ENCODE peak calls at places on chromosomes 2 and 18, in nine cellular contexts. Y, B, H, E, R, N, D, G and V are unnamed samples.

GRCh38 chr2:127569274-127570065 is 34.0 kb downstream of the MYO7B start:
- DNase-seq in Y (no peak), B (peak), H (no peak), E (no peak), R (no peak), N (no peak), D (no peak), G (no peak), V (no peak)

GRCh38 chr18:24518596-24518995 is 58.2 kb downstream of the HRH4 start:
- DNase-seq in Y (no peak), B (no peak), H (no peak), E (no peak), R (no peak), N (no peak), D (no peak), G (no peak), V (no peak)

GRCh38 chr2:23503682-23504081 is 118.7 kb downstream of the KLHL29 start:
- DNase-seq in Y (no peak), B (no peak), H (no peak), E (no peak), R (no peak), N (no peak), D (no peak), G (no peak), V (no peak)

GRCh38 chr2:88451647-88452150 is 794 bp downstream of the FOXI3 start:
- DNase-seq in Y (no peak), B (no peak), H (no peak), E (no peak), R (no peak), N (no peak), D (no peak), G (no peak), V (no peak)

GRCh38 chr2:62398295-62398855 is 107.6 kb downstream of the TMEM17 start:
- DNase-seq in Y (no peak), B (no peak), H (no peak), E (no peak), R (no peak), N (no peak), D (no peak), G (no peak), V (no peak)

GRCh38 chr18:80183273-80184050 is 63.9 kb downstream of the PARD6G start:
- DNase-seq in Y (no peak), B (no peak), H (no peak), E (no peak), R (no peak), N (no peak), D (no peak), G (no peak), V (no peak)

GRCh38 chr2:8119782-8120551 is 561.9 kb upstream of the ID2 start:
- DNase-seq in Y (no peak), B (no peak), H (no peak), E (no peak), R (no peak), N (peak), D (no peak), G (no peak), V (no peak)

GRCh38 chr2:72946466-72946865 is 29.1 kb downstream of the EMX1 start:
- DNase-seq in Y (no peak), B (no peak), H (no peak), E (no peak), R (no peak), N (no peak), D (no peak), G (no peak), V (no peak)

GRCh38 chr18:50091495-50092249 is 103.3 kb downstream of the MYO5B start:
- DNase-seq in Y (no peak), B (no peak), H (no peak), E (no peak), R (no peak), N (no peak), D (no peak), G (no peak), V (no peak)

GRCh38 chr2:235091421-235091820 is 139.6 kb downstream of the SH3BP4 start:
- DNase-seq in Y (no peak), B (no peak), H (no peak), E (no peak), R (no peak), N (no peak), D (no peak), G (no peak), V (no peak)

GRCh38 chr2:120743657-120744056 is 8.0 kb downstream of the GLI2 start:
- DNase-seq in Y (no peak), B (no peak), H (peak), E (no peak), R (no peak), N (no peak), D (no peak), G (no peak), V (no peak)

DNA sequence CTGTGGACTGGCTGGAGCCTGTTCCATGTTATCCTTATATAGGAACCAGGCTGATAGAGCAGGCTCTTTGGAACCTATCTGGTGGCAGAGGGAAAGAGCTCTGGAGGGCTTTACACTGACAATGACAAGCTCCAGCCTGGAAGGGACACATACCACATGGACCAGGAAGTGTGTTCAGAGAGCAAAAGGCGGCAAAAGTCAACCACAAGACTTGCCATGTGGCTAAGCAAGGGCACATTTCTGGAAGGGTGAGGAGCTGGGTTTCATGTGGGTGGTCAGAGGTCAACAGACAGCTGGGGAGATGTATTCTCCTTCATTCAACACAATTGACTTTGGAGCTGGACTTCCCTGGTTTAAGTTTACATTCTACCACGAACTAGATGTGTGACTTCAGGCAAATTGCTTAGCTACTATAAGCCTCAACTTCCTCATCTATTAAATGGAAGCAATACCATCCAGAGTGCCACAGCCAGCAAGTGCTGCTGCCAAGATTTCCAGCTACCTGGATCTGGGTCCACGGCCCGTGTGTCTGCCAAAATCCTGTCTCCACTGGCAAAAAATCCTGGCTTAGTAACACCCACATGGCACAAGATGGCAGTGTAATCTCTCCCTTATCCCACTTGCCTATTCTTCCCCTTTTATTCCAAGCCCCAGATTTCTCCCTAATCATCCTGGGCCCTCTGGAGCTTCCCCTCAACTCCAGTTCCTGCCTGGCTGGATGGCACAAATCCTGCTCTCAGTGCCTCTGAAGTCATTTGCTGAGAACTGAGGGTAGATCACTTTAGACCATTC is 325.3 kb downstream of the DYSF start:
- DNase-seq in Y (no peak), B (no peak), H (no peak), E (no peak), R (no peak), N (no peak), D (no peak), G (peak), V (no peak)
- TF ChIP-seq CTCF in Y (no peak), B (peak), H (no peak), E (no peak), R (no peak), N (no peak), D (no peak), G (peak), V (no peak)

GRCh38 chr2:216992056-216992455 is 132.2 kb upstream of the TNP1 start:
- DNase-seq in Y (no peak), B (no peak), H (no peak), E (no peak), R (no peak), N (no peak), D (no peak), G (peak), V (no peak)

GRCh38 chr2:216991563-216991962 is 131.7 kb upstream of the TNP1 start:
- DNase-seq in Y (no peak), B (no peak), H (no peak), E (no peak), R (no peak), N (no peak), D (no peak), G (peak), V (no peak)

GRCh38 chr2:216985658-216986141 is 125.8 kb upstream of the TNP1 start:
- DNase-seq in Y (no peak), B (no peak), H (no peak), E (no peak), R (no peak), N (no peak), D (no peak), G (no peak), V (no peak)

GRCh38 chr2:216987176-216987809 is 127.4 kb upstream of the TNP1 start:
- DNase-seq in Y (no peak), B (no peak), H (no peak), E (no peak), R (no peak), N (no peak), D (no peak), G (no peak), V (no peak)

GRCh38 chr2:216989335-216990129 is 129.7 kb upstream of the TNP1 start:
- DNase-seq in Y (no peak), B (peak), H (no peak), E (no peak), R (no peak), N (no peak), D (no peak), G (peak), V (no peak)
- TF ChIP-seq CTCF in Y (no peak), B (peak), H (no peak), E (no peak), R (no peak), N (no peak), D (no peak), G (peak), V (no peak)

GRCh38 chr2:220463876-220464275 is 836.4 kb downstream of the SLC4A3 start:
- DNase-seq in Y (no peak), B (no peak), H (no peak), E (no peak), R (no peak), N (no peak), D (no peak), G (no peak), V (no peak)

GRCh38 chr2:220455389-220455788 is 828.0 kb downstream of the SLC4A3 start:
- DNase-seq in Y (no peak), B (no peak), H (no peak), E (no peak), R (no peak), N (no peak), D (no peak), G (no peak), V (no peak)

GRCh38 chr2:220465700-220466099 is 838.3 kb downstream of the SLC4A3 start:
- DNase-seq in Y (no peak), B (no peak), H (no peak), E (no peak), R (no peak), N (no peak), D (no peak), G (no peak), V (no peak)

GRCh38 chr2:220458051-220458450 is 830.6 kb downstream of the SLC4A3 start:
- DNase-seq in Y (no peak), B (no peak), H (no peak), E (no peak), R (no peak), N (no peak), D (no peak), G (peak), V (no peak)

DNA sequence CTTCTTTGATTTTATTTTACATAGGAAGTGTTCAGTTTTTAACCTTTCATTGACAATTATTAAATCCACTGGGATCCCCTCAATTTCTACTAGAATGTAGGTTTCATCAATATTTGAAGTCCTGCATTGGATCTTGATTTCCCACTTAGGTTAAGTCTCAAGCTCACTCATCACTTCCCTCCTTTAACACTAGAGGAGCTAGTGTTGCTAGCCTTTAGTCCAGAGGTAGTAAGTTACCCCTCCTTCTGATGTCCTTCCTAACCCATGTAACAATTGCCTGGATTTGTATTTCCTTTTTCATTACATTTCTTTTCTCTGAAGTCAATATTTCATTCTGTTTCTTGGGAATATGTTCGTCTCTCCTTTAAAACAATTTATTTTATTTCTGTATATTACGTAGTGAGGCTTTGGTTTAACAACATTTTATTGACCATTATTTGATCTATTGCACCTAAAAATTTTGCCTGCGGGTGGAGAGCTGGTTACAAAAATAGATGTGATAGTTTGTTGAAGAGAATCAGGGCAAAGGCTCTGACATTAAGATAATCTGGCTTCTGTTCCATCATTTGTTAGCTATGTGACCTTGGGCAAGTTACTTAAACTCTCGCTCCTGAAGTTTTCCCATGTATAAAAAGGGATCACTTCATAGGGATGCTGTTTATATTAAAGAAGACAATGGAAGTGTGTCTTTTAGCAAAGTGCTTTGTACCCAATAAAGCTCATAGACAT is 833.0 kb downstream of the SLC4A3 start:
- DNase-seq in Y (no peak), B (no peak), H (no peak), E (no peak), R (no peak), N (no peak), D (no peak), G (peak), V (no peak)
- TF ChIP-seq CTCF in Y (no peak), B (peak), H (no peak), E (no peak), R (no peak), N (no peak), D (no peak), G (peak), V (no peak)

DNA sequence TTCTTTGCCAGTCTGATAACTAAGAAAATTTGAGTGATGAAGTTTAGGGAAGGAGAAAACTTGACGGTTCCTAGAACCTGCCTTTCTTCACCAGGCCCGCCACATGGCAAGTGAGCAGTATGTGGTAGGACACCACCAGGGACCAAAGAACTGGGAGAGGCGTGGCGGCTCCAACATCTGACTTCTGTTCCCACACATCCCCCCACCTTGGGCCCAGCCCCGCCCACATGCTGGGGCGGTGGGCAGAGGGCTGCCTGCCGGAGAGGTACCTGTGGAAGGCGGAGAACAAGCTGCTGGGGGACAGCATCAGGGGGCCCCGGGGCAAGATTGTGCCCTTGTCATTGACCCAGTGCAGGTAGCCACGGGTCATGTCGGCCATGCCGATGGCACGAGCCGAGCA is 75.0 kb downstream of the EMILIN2 start:
- DNase-seq in Y (no peak), B (no peak), H (peak), E (no peak), R (no peak), N (no peak), D (no peak), G (no peak), V (no peak)
- TF ChIP-seq CTCF in Y (no peak), B (no peak), H (no peak), E (no peak), R (no peak), N (no peak), D (no peak), G (no peak), V (no peak)